ENCODE peak calls at places on chromosomes 5 and 9, in seven cellular contexts. F, M, X, G, C, P and E are unnamed samples.
A peak's percentile ranks its signal among the peaks of the same experiment; 100 is the strongest.

GRCh38 chr5:60844429-60844890 is 391 bp upstream of the ELOVL7 start:
- DNase-seq in X (peak; percentile 36), G (no peak), F (no peak), M (no peak), C (no peak), P (no peak), E (no peak)

GRCh38 chr5:133397432-133397831 is 214.9 kb downstream of the FSTL4 start:
- DNase-seq in M (no peak), X (no peak), F (no peak), P (no peak), C (no peak), G (no peak), E (no peak)

GRCh38 chr5:80963966-80964481 is 3.9 kb downstream of the RASGRF2 start:
- DNase-seq in P (peak; percentile 7), M (no peak), G (no peak), C (no peak), X (no peak), F (no peak), E (no peak)

GRCh38 chr9:113520109-113520642 is 56.6 kb downstream of the RGS3 start:
- DNase-seq in C (peak; percentile 41), F (peak; percentile 58), P (no peak), M (no peak), X (no peak), G (no peak), E (peak; percentile 75)

GRCh38 chr5:147631428-147631985 is 121.6 kb upstream of the DPYSL3 start:
- DNase-seq in F (no peak), G (no peak), M (no peak), C (no peak), P (no peak), X (no peak), E (no peak)

GRCh38 chr5:2131826-2132496 is 249.2 kb upstream of the IRX4 start:
- DNase-seq in G (no peak), C (no peak), M (no peak), X (no peak), F (no peak), P (no peak), E (no peak)

GRCh38 chr9:136092741-136093140 is 2.3 kb downstream of the NACC2 start:
- DNase-seq in G (no peak), M (no peak), P (no peak), C (no peak), F (no peak), X (no peak), E (no peak)

GRCh38 chr5:140794594-140795258 is at the start of gene PCDHA2:
- DNase-seq in C (no peak), P (no peak), X (peak; percentile 28), G (no peak), F (no peak), M (no peak), E (no peak)